ENCODE peak calls at places on chromosomes 13 and 19, in four cellular contexts. One of them, this sample, is unnamed.

GRCh38 chr13:105994340-105994739 is 541.1 kb downstream of the EFNB2 start:
- DNase-seq in IMR-90: no peak
- DNase-seq in adrenal gland: no peak
- DNase-seq in uterus: no peak
- DNase-seq in this sample: no peak

GRCh38 chr13:86795858-86796257 is 875.3 kb upstream of the SLITRK5 start:
- DNase-seq in IMR-90: no peak
- DNase-seq in adrenal gland: no peak
- DNase-seq in uterus: no peak
- DNase-seq in this sample: no peak

GRCh38 chr19:8308891-8309291 is 733 bp upstream of the CD320 start:
- DNase-seq in IMR-90: no peak
- DNase-seq in adrenal gland: peak; percentile 13
- DNase-seq in uterus: peak; percentile 14
- DNase-seq in this sample: peak; percentile 72

GRCh38 chr13:85503797-85504196 is 295.4 kb downstream of the SLITRK6 start:
- DNase-seq in IMR-90: peak; percentile 65
- DNase-seq in adrenal gland: no peak
- DNase-seq in uterus: no peak
- DNase-seq in this sample: no peak

GRCh38 chr19:40682431-40682964 is 8.0 kb downstream of the NUMBL start:
- DNase-seq in IMR-90: no peak
- DNase-seq in adrenal gland: no peak
- DNase-seq in uterus: no peak
- DNase-seq in this sample: no peak

GRCh38 chr19:28313633-28314032 is 899.3 kb downstream of the UQCRFS1 start:
- DNase-seq in IMR-90: peak; percentile 17
- DNase-seq in adrenal gland: peak; percentile 24
- DNase-seq in uterus: no peak
- DNase-seq in this sample: no peak

GRCh38 chr19:42311612-42312160 is 1.4 kb upstream of the TMEM145 start:
- DNase-seq in IMR-90: no peak
- DNase-seq in adrenal gland: no peak
- DNase-seq in uterus: no peak
- DNase-seq in this sample: no peak

GRCh38 chr13:37386276-37386675 is 212.3 kb downstream of the POSTN start:
- DNase-seq in IMR-90: peak; percentile 56
- DNase-seq in adrenal gland: no peak
- DNase-seq in uterus: no peak
- DNase-seq in this sample: no peak

GRCh38 chr13:46184277-46184699 is 2.3 kb upstream of the LCP1 start:
- DNase-seq in IMR-90: no peak
- DNase-seq in adrenal gland: peak; percentile 24
- DNase-seq in uterus: no peak
- DNase-seq in this sample: peak; percentile 87

GRCh38 chr19:5048727-5049553 is 80.0 kb downstream of the KDM4B start:
- DNase-seq in IMR-90: peak; percentile 66
- DNase-seq in adrenal gland: peak; percentile 89
- DNase-seq in uterus: peak; percentile 59
- DNase-seq in this sample: peak; percentile 92

GRCh38 chr19:1680976-1681375 is 28.6 kb upstream of the TCF3 start:
- DNase-seq in IMR-90: no peak
- DNase-seq in adrenal gland: no peak
- DNase-seq in uterus: no peak
- DNase-seq in this sample: no peak

GRCh38 chr19:43675269-43675879 is 5.4 kb upstream of the PLAUR start:
- DNase-seq in IMR-90: peak; percentile 78
- DNase-seq in adrenal gland: no peak
- DNase-seq in uterus: no peak
- DNase-seq in this sample: no peak

GRCh38 chr19:17105548-17105947 is 30.0 kb downstream of the MYO9B start:
- DNase-seq in IMR-90: no peak
- DNase-seq in adrenal gland: no peak
- DNase-seq in uterus: no peak
- DNase-seq in this sample: no peak

GRCh38 chr19:45881909-45882528 is 3.9 kb downstream of the IRF2BP1 start:
- DNase-seq in IMR-90: no peak
- DNase-seq in adrenal gland: no peak
- DNase-seq in uterus: no peak
- DNase-seq in this sample: no peak

GRCh38 chr13:112069063-112069726 is 2.2 kb downstream of the SOX1 start:
- DNase-seq in IMR-90: no peak
- DNase-seq in adrenal gland: no peak
- DNase-seq in uterus: no peak
- DNase-seq in this sample: no peak

GRCh38 chr13:109737606-109738005 is 48.8 kb downstream of the IRS2 start:
- DNase-seq in IMR-90: peak; percentile 65
- DNase-seq in adrenal gland: peak; percentile 65
- DNase-seq in uterus: no peak
- DNase-seq in this sample: no peak

GRCh38 chr19:9445037-9445436 is 9.7 kb upstream of the ZNF266 start:
- DNase-seq in IMR-90: no peak
- DNase-seq in adrenal gland: no peak
- DNase-seq in uterus: no peak
- DNase-seq in this sample: no peak

GRCh38 chr19:11098861-11099260 is 9.6 kb downstream of the LDLR start:
- DNase-seq in IMR-90: no peak
- DNase-seq in adrenal gland: no peak
- DNase-seq in uterus: no peak
- DNase-seq in this sample: no peak

DNA sequence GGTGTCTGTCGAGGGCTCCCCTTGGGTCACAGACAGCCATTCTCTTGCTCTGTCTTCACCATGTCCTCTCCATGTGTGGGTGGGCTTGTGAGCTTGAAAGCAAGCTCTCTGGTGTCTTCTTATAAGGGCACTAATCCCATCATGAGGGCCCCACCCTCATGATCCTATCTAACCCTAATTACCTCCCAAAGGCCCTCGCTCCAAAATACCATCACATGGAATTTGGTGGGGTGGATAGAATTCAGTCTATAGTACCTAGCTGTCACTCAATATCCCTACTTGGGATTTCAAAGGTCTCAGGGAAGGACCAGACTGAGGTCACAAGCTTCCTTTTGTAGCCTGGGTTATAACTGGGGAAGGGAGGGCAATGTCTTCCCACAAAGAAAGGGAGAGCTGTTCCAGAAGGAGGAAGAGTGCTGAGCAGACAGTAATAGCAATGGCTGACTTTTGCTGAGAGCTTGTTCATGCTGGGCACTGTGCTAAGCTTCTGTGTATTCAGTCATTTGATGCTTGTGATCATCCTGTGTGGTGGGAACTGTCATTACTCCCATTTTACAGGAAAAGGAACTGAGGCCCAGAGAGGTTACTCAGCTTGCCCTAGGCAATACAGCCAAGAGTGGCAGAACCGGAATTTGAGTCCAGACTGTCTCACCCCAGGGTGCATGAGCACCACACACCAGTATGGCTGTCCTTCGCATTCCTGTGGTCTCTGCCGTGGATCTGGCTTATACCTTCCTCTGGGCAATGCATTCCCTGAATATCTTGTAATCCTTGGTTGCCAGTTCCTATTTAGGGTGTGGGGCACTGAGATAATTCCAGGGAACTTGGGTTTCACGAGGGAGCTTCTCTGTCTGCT is 8.2 kb downstream of the FXYD5 start:
- DNase-seq in IMR-90: no peak
- DNase-seq in adrenal gland: no peak
- DNase-seq in uterus: no peak
- DNase-seq in this sample: no peak
- TF ChIP-seq POLR2A in IMR-90: no peak
- TF ChIP-seq POLR2A in adrenal gland: no peak
- TF ChIP-seq POLR2A in uterus: no peak
- TF ChIP-seq POLR2A in this sample: no peak

DNA sequence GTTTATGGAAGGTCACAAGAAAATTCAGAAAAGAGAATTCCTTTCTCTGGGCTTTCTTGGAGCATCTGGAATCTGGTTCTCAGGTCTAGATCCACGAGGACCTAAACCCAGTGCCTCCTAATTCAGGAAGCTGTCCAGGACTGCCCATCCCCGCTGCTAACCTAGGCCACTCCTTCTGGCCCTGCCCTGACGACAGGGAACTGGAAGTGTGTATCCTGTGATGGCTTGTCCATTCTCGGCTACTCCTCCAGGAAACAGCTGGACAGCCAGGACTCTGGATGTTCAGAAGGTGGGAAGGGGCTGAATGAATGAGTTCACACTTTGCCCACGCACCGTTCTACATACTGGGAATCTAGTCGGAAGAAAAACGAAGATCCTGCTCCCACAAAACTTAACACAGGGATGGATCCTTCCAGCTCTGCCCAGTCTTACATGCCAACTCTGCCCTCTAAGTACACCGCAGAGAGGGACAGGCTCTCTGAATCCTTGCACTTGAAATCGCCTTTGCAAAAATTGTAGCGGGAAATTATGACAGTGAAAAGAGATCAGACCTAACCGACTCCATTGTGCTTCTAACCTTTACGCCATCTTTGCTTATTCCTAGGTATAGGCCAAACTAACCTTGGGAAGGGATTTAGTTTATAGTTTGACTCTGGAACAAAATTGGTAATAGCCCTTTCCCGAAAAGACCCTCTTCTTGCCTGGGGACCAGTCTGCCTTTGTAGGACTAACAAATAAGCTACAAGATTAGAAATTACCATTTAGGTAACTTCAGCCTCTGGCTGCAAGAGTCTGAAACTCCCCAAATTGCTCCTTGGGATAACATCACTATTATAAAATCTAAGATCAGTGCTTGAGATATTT is 1.8 kb downstream of the LSM4 start:
- DNase-seq in IMR-90: no peak
- DNase-seq in adrenal gland: no peak
- DNase-seq in uterus: no peak
- DNase-seq in this sample: no peak
- H3K4me3 ChIP-seq in IMR-90: no peak overlapping the region
- H3K4me3 ChIP-seq in adrenal gland: no peak overlapping the region
- H3K4me3 ChIP-seq in uterus: no peak overlapping the region
- H3K4me3 ChIP-seq in this sample: no peak overlapping the region

DNA sequence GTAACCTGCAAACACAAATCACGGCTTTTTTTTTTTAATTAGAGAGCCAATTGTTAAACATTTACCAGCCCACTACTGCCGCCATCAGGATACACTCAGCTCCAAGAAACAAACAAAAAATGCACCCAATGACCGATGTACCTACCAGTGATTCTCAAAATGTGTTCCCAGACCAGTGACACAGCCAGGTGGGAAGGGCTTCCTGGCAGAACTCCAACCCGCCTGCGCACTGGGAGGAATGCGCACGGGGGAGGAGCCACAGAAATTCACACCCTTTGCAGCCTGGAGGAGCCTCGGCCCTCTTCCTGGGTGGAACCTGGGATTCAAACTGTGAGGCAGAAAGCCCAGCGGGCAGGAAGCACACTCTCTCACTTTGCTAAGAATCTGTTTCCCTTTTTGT is 255.9 kb downstream of the TBC1D4 start:
- DNase-seq in IMR-90: no peak
- DNase-seq in adrenal gland: no peak
- DNase-seq in uterus: no peak
- DNase-seq in this sample: no peak
- TF ChIP-seq CTCF in IMR-90: no peak
- TF ChIP-seq CTCF in adrenal gland: no peak
- TF ChIP-seq CTCF in uterus: no peak
- TF ChIP-seq CTCF in this sample: no peak

GRCh38 chr13:32423592-32423991 is 4.3 kb downstream of the N4BP2L1 start:
- DNase-seq in IMR-90: no peak
- DNase-seq in adrenal gland: no peak
- DNase-seq in uterus: no peak
- DNase-seq in this sample: no peak
- TF ChIP-seq POLR2A in IMR-90: no peak
- TF ChIP-seq POLR2A in adrenal gland: no peak
- TF ChIP-seq POLR2A in uterus: no peak
- TF ChIP-seq POLR2A in this sample: no peak

DNA sequence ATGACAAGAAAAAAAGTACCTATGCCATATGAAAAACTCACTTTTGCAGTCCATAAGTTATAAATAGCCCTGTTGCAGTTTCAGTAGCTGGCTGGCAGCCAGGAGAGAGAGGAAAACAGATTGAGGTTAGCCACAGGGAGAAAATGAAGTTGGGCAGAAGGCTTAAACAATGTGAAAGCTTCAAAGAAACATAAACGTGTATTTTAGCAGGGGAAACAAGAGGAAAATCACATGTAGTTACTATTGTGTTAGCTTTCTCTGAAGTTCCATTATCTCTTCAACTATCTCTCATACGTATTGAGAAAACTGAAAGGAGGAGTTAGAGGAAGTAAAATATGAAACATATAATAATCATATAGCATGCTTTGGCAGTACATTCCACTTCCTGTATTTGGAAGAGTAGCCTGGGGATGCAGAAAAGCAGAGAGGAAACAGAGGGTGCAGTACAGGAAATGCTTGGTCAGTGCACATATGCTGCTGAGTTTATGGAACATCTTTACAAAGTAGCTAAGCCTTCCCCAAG is 1551.1 kb downstream of the EFNB2 start:
- DNase-seq in IMR-90: peak; percentile 12
- DNase-seq in adrenal gland: no peak
- DNase-seq in uterus: no peak
- DNase-seq in this sample: peak; percentile 26
- H3K4me3 ChIP-seq in IMR-90: no peak overlapping the region
- H3K4me3 ChIP-seq in adrenal gland: no peak overlapping the region
- H3K4me3 ChIP-seq in uterus: no peak overlapping the region
- H3K4me3 ChIP-seq in this sample: no peak overlapping the region

GRCh38 chr13:27622102-27622820 is 569 bp downstream of the POLR1D start:
- DNase-seq in IMR-90: peak; percentile 13
- DNase-seq in adrenal gland: no peak
- DNase-seq in uterus: no peak
- DNase-seq in this sample: peak; percentile 86
- TF ChIP-seq CTCF in IMR-90: peak; percentile 27
- TF ChIP-seq CTCF in adrenal gland: peak; percentile 10
- TF ChIP-seq CTCF in uterus: no peak
- TF ChIP-seq CTCF in this sample: no peak

GRCh38 chr19:55044771-55045716 is 7.0 kb upstream of the GP6 start:
- DNase-seq in IMR-90: no peak
- DNase-seq in adrenal gland: no peak
- DNase-seq in uterus: no peak
- DNase-seq in this sample: no peak
- TF ChIP-seq POLR2A in IMR-90: no peak
- TF ChIP-seq POLR2A in adrenal gland: no peak
- TF ChIP-seq POLR2A in uterus: no peak
- TF ChIP-seq POLR2A in this sample: no peak

GRCh38 chr19:7068599-7068998 is 904 bp upstream of the ZNF557 start:
- DNase-seq in IMR-90: no peak
- DNase-seq in adrenal gland: no peak
- DNase-seq in uterus: no peak
- DNase-seq in this sample: no peak
- H3K4me3 ChIP-seq in IMR-90: no peak overlapping the region
- H3K4me3 ChIP-seq in adrenal gland: peak overlapping the region; percentile 73
- H3K4me3 ChIP-seq in uterus: peak overlapping the region; percentile 91
- H3K4me3 ChIP-seq in this sample: no peak overlapping the region

GRCh38 chr19:3365447-3366103 is 808 bp upstream of the NFIC start:
- DNase-seq in IMR-90: peak; percentile 66
- DNase-seq in adrenal gland: peak; percentile 66
- DNase-seq in uterus: peak; percentile 83
- DNase-seq in this sample: peak; percentile 95

GRCh38 chr19:3363841-3364500 is 2.4 kb upstream of the NFIC start:
- DNase-seq in IMR-90: no peak
- DNase-seq in adrenal gland: peak; percentile 20
- DNase-seq in uterus: no peak
- DNase-seq in this sample: peak; percentile 87

GRCh38 chr19:3364501-3364858 is 1.9 kb upstream of the NFIC start:
- DNase-seq in IMR-90: no peak
- DNase-seq in adrenal gland: no peak
- DNase-seq in uterus: no peak
- DNase-seq in this sample: no peak

GRCh38 chr19:3366104-3366760 is at the start of gene NFIC:
- DNase-seq in IMR-90: peak; percentile 79
- DNase-seq in adrenal gland: peak; percentile 91
- DNase-seq in uterus: peak; percentile 92
- DNase-seq in this sample: peak; percentile 78

GRCh38 chr19:3365093-3365446 is 1.3 kb upstream of the NFIC start:
- DNase-seq in IMR-90: no peak
- DNase-seq in adrenal gland: no peak
- DNase-seq in uterus: no peak
- DNase-seq in this sample: peak; percentile 82
- TF ChIP-seq CTCF in IMR-90: no peak
- TF ChIP-seq CTCF in adrenal gland: no peak
- TF ChIP-seq CTCF in uterus: no peak
- TF ChIP-seq CTCF in this sample: no peak